ENCODE peak calls at places on chromosomes 16 and 17, in eight cellular contexts. G is cardiac muscle cell, C is tibial artery, X is endodermal cell, A is fibroblast of lung, H is breast epithelium, U is H9, S is K562. R is an unnamed sample.

GRCh38 chr17:79033046-79033616 is 9.2 kb downstream of the C1QTNF1 start:
- DNase-seq in C (no peak), X (peak; percentile 35), A (no peak), H (peak; percentile 47), S (no peak), G (no peak), U (no peak), R (peak; percentile 45)

GRCh38 chr17:65278050-65278819 is 141.1 kb downstream of the RGS9 start:
- DNase-seq in U (peak; percentile 90), A (peak; percentile 54), X (peak; percentile 96), H (no peak), G (peak; percentile 86), C (no peak), S (peak; percentile 61), R (peak; percentile 44)

GRCh38 chr17:78034429-78035091 is 76.1 kb downstream of the TNRC6C start:
- DNase-seq in C (no peak), G (no peak), A (no peak), X (no peak), S (no peak), U (no peak), H (no peak), R (no peak)

GRCh38 chr17:6187836-6188235 is 117.7 kb downstream of the WSCD1 start:
- DNase-seq in C (no peak), A (no peak), G (no peak), S (no peak), X (peak; percentile 47), U (peak; percentile 47), H (no peak), R (no peak)

GRCh38 chr17:76529224-76529642 is 8.3 kb downstream of the CYGB start:
- DNase-seq in U (no peak), G (no peak), S (no peak), X (no peak), C (peak; percentile 94), H (peak; percentile 68), A (peak; percentile 98), R (peak; percentile 67)

GRCh38 chr16:56847173-56847948 is 17.6 kb upstream of the SLC12A3 start:
- DNase-seq in C (peak; percentile 48), S (no peak), X (no peak), G (no peak), H (no peak), A (no peak), U (no peak), R (no peak)

GRCh38 chr17:4074831-4075495 is 67.9 kb downstream of the ZZEF1 start:
- DNase-seq in A (peak; percentile 55), C (no peak), X (peak; percentile 62), U (no peak), S (peak; percentile 55), H (no peak), G (peak; percentile 50), R (no peak)

GRCh38 chr16:69514366-69514765 is 51.4 kb upstream of the NFAT5 start:
- DNase-seq in S (no peak), G (no peak), X (no peak), U (no peak), A (no peak), H (no peak), C (peak; percentile 1), R (no peak)

GRCh38 chr17:14590458-14591250 is 289.8 kb downstream of the HS3ST3B1 start:
- DNase-seq in A (no peak), H (no peak), G (no peak), U (no peak), X (no peak), C (no peak), S (no peak), R (no peak)

GRCh38 chr17:68053237-68054030 is 17.9 kb downstream of the KPNA2 start:
- DNase-seq in A (peak; percentile 91), C (no peak), S (no peak), X (peak; percentile 52), G (no peak), H (no peak), U (no peak), R (no peak)

GRCh38 chr16:25874196-25874595 is 182.4 kb downstream of the HS3ST4 start:
- DNase-seq in C (no peak), H (no peak), G (no peak), U (no peak), A (no peak), X (no peak), S (no peak), R (no peak)

GRCh38 chr17:76432712-76433336 is 20.1 kb downstream of the UBE2O start:
- DNase-seq in C (no peak), G (no peak), S (no peak), U (no peak), X (peak; percentile 59), H (no peak), A (no peak), R (no peak)

GRCh38 chr17:59796138-59796537 is 88.7 kb downstream of the VMP1 start:
- DNase-seq in X (no peak), S (no peak), C (no peak), G (no peak), H (no peak), A (no peak), U (no peak), R (no peak)

GRCh38 chr17:35073991-35074627 is 10.6 kb upstream of the RFFL start:
- DNase-seq in G (no peak), A (no peak), X (no peak), C (no peak), H (no peak), U (no peak), S (no peak), R (no peak)

GRCh38 chr17:21286066-21286770 is 1.7 kb downstream of the MAP2K3 start:
- DNase-seq in C (peak; percentile 98), U (no peak), A (peak; percentile 99), X (no peak), S (no peak), H (peak; percentile 84), G (peak; percentile 91), R (peak; percentile 83)

GRCh38 chr16:88334517-88335149 is 48.1 kb upstream of the ZNF469 start:
- DNase-seq in A (no peak), U (no peak), G (no peak), S (no peak), X (no peak), C (no peak), H (no peak), R (no peak)

GRCh38 chr16:88333645-88334516 is 48.9 kb upstream of the ZNF469 start:
- DNase-seq in A (no peak), U (no peak), G (no peak), H (no peak), C (no peak), S (no peak), X (no peak), R (no peak)

GRCh38 chr16:88329726-88330700 is 52.7 kb upstream of the ZNF469 start:
- DNase-seq in G (no peak), S (no peak), C (no peak), U (no peak), A (no peak), X (no peak), H (no peak), R (no peak)

GRCh38 chr16:88330971-88331890 is 51.5 kb upstream of the ZNF469 start:
- DNase-seq in C (no peak), A (no peak), X (no peak), H (no peak), G (no peak), S (no peak), U (no peak), R (no peak)

GRCh38 chr16:88331989-88332920 is 50.5 kb upstream of the ZNF469 start:
- DNase-seq in X (no peak), S (no peak), U (no peak), H (peak; percentile 89), G (no peak), A (peak; percentile 100), C (peak; percentile 94), R (peak; percentile 66)
- H3K27ac ChIP-seq in X (no peak overlapping the region), S (peak overlapping the region; percentile 100), U (no peak overlapping the region), H (peak overlapping the region; percentile 83), G (no peak overlapping the region), A (peak overlapping the region; percentile 82), C (peak overlapping the region; percentile 70), R (peak overlapping the region; percentile 5)

GRCh38 chr17:80708497-80708896 is 163.9 kb downstream of the RPTOR start:
- DNase-seq in U (no peak), S (no peak), A (no peak), C (no peak), G (no peak), X (no peak), H (no peak), R (no peak)

GRCh38 chr17:80704894-80705293 is 160.3 kb downstream of the RPTOR start:
- DNase-seq in G (no peak), X (no peak), U (no peak), H (no peak), S (no peak), C (no peak), A (no peak), R (no peak)

GRCh38 chr17:80705988-80706387 is 161.3 kb downstream of the RPTOR start:
- DNase-seq in U (no peak), H (no peak), X (no peak), C (no peak), G (no peak), S (no peak), A (peak; percentile 19), R (no peak)

GRCh38 chr17:80704381-80704819 is 159.8 kb downstream of the RPTOR start:
- DNase-seq in U (no peak), C (no peak), H (no peak), G (no peak), X (no peak), S (no peak), A (peak; percentile 43), R (no peak)

GRCh38 chr17:80706454-80706853 is 161.8 kb downstream of the RPTOR start:
- DNase-seq in S (no peak), A (no peak), G (no peak), U (no peak), X (peak; percentile 71), H (no peak), C (no peak), R (no peak)
- H3K27me3 ChIP-seq in S (no peaks in the 10 kb centered on the region), A (no peaks in the 10 kb centered on the region), G (no peaks in the 10 kb centered on the region), U (no peaks in the 10 kb centered on the region), X (no peaks in the 10 kb centered on the region), H (no peaks in the 10 kb centered on the region), C (no peaks in the 10 kb centered on the region), R (no peaks in the 10 kb centered on the region)

GRCh38 chr16:52435573-52435972 is 111.4 kb downstream of the TOX3 start:
- DNase-seq in S (no peak), G (no peak), H (no peak), C (no peak), X (no peak), U (no peak), A (no peak), R (no peak)
- TF ChIP-seq CTCF in S (no peak), G (no peak), H (no peak), C (no peak), X (no peak), U (no peak), A (no peak), R (no peak)

DNA sequence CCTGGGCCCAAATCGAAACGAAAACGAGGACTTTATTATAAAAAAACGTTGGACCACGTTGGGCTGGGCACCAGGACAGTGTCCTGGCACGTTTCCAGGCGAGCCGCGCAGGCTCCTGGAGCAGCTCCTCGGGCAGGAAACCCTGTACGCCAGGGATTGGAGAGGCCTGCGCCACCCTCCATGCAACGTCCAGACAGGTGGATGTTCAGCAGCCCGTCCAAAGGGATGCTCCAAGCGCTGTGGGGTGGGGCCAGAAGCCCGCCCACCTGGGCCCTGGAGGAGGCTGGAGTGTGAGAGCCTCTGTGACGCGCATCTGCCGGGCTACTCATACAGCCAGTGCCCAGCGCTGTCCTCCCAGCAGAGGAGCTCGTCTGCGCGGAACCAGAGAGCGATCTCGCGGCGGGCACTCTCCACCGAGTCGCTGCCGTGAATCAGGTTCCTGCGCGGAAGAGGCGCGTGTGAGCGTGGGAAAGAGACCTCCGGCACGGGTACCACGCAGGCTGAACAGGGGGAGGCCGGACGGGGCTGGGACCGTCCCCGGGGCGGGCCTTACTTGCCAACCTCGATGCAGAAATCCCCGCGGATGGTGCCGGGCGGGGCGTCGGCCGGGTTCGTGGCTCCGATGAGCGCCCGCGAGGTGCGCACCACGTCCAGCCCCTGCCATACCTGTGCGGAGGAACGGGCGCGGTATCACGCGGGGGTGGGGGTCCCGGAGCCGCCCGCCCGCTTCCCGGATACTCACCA is 843 bp downstream of the NME3 start:
- DNase-seq in S (no peak), A (peak; percentile 59), C (peak; percentile 90), U (peak; percentile 77), H (peak; percentile 67), X (peak; percentile 85), G (no peak), R (peak; percentile 79)
- H3K27ac ChIP-seq in S (peak overlapping the region; percentile 96), A (peak overlapping the region; percentile 63), C (peak overlapping the region; percentile 85), U (no peak overlapping the region), H (peak overlapping the region; percentile 51), X (no peak overlapping the region), G (no peak overlapping the region), R (peak overlapping the region; percentile 84)